ENCODE peak calls at places on chromosomes 6 and 20, in six cellular contexts. K, M, V, O, G and Z are unnamed samples.

GRCh38 chr6:90765491-90765890 is 178.6 kb upstream of the MAP3K7 start:
- DNase-seq in G (no peak), V (no peak), M (no peak), O (no peak), K (no peak), Z (no peak)

GRCh38 chr20:7458459-7458858 is 481.8 kb downstream of the HAO1 start:
- DNase-seq in M (no peak), K (no peak), G (no peak), V (no peak), O (no peak), Z (no peak)

GRCh38 chr6:14639983-14640599 is 522.5 kb downstream of the CD83 start:
- DNase-seq in O (no peak), G (no peak), V (no peak), K (no peak), M (no peak), Z (no peak)

GRCh38 chr6:160679402-160679769 is 15.3 kb upstream of the LPA start:
- DNase-seq in K (no peak), G (no peak), O (no peak), M (peak), V (no peak), Z (peak)

GRCh38 chr6:137945149-137945498 is 78.1 kb downstream of the TNFAIP3 start:
- DNase-seq in O (no peak), V (no peak), K (no peak), G (no peak), M (no peak), Z (no peak)

GRCh38 chr6:27897580-27898206 is 14.5 kb downstream of the OR2B2 start:
- DNase-seq in M (no peak), K (no peak), O (no peak), V (no peak), G (no peak), Z (no peak)

GRCh38 chr6:27684264-27685211 is 211.6 kb upstream of the ZNF184 start:
- DNase-seq in G (peak), K (no peak), M (peak), O (peak), V (peak), Z (no peak)

GRCh38 chr6:4948781-4949450 is 54.9 kb downstream of the RPP40 start:
- DNase-seq in O (no peak), K (no peak), G (no peak), M (no peak), V (no peak), Z (no peak)

GRCh38 chr20:32681175-32682084 is 7.7 kb upstream of the C20orf203 start:
- DNase-seq in M (no peak), K (no peak), V (no peak), O (no peak), G (no peak), Z (no peak)

GRCh38 chr6:107115695-107116327 is 496 bp upstream of the BEND3 start:
- DNase-seq in M (peak), K (no peak), O (peak), V (peak), G (peak), Z (peak)

GRCh38 chr20:59526242-59527225 is 77.8 kb upstream of the PHACTR3 start:
- DNase-seq in K (no peak), G (peak), O (no peak), V (no peak), M (no peak), Z (no peak)

GRCh38 chr6:158762787-158763439 is 56.3 kb downstream of the EZR start:
- DNase-seq in O (no peak), M (no peak), V (no peak), K (no peak), G (no peak), Z (no peak)

GRCh38 chr6:88870728-88871330 is 92.6 kb downstream of the RNGTT start:
- DNase-seq in O (no peak), K (no peak), M (peak), V (peak), G (peak), Z (no peak)

GRCh38 chr20:20712474-20713243 is at the start of gene RALGAPA2:
- DNase-seq in G (peak), V (peak), M (peak), O (peak), K (peak), Z (peak)
- TF ChIP-seq CTCF in G (no peak), V (peak), M (no peak), O (no peak), K (no peak), Z (no peak)

GRCh38 chr6:48736486-48737206 is 625.6 kb upstream of the PTCHD4 start:
- DNase-seq in K (no peak), M (no peak), O (no peak), G (no peak), V (peak), Z (no peak)
- TF ChIP-seq CTCF in K (no peak), M (no peak), O (no peak), G (no peak), V (no peak), Z (no peak)

GRCh38 chr6:36936824-36937223 is 17.7 kb upstream of the PI16 start:
- DNase-seq in V (no peak), K (no peak), M (no peak), G (no peak), O (no peak), Z (no peak)
- TF ChIP-seq CTCF in V (no peak), K (no peak), M (no peak), G (no peak), O (no peak), Z (no peak)

GRCh38 chr6:35948725-35949124 is 27.8 kb upstream of the SRPK1 start:
- DNase-seq in M (no peak), O (no peak), G (peak), K (no peak), V (no peak), Z (no peak)
- TF ChIP-seq CTCF in M (no peak), O (peak), G (no peak), K (no peak), V (peak), Z (peak)

GRCh38 chr6:40138273-40138720 is 204.0 kb upstream of the MOCS1 start:
- DNase-seq in O (no peak), K (no peak), G (peak), M (no peak), V (no peak), Z (no peak)
- TF ChIP-seq CTCF in O (no peak), K (no peak), G (no peak), M (no peak), V (no peak), Z (no peak)

GRCh38 chr6:64281167-64281566 is 645.6 kb downstream of the PHF3 start:
- DNase-seq in V (no peak), K (no peak), O (no peak), G (no peak), M (no peak), Z (no peak)

DNA sequence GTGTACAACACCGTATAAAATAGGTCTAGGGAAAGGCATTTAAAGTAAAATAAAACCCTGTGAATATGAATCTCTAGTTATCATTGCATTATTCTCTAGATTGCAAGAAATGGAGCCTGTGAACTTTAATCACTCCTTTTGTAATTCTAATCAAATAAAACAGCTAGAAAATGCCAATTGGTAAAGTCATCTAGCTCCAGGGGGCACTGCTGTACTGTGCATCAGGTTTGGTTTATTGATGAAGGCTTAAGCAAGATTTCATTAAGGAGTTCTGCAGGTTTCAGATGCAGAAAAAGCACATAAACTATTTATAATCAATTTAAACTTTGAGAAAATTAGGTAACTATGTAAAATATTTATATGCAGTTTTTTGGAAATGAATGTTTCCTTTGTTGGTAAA is 645.0 kb downstream of the PHF3 start:
- DNase-seq in O (no peak), V (peak), M (no peak), G (peak), K (no peak), Z (peak)
- TF ChIP-seq CTCF in O (peak), V (peak), M (no peak), G (peak), K (peak), Z (peak)

DNA sequence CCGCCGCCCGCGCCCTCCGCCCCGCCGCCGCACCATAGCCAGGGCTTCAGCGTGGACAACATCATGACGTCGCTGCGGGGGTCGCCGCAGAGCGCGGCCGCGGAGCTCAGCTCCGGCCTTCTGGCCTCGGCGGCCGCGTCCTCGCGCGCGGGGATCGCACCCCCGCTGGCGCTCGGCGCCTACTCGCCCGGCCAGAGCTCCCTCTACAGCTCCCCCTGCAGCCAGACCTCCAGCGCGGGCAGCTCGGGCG is 1.5 kb downstream of the FOXC1 start:
- DNase-seq in G (peak), K (no peak), O (no peak), M (no peak), V (peak), Z (no peak)
- TF ChIP-seq CTCF in G (peak), K (no peak), O (no peak), M (no peak), V (peak), Z (no peak)